ENCODE peak calls at places on chromosomes 16 and 17, in ten cellular contexts. One of them, this sample, is unnamed.

GRCh38 chr17:49496183-49496865 is 1.2 kb downstream of the NGFR start:
- DNase-seq in fibroblast of mammary gland: peak; percentile 30
- DNase-seq in PC-3: peak; percentile 54
- DNase-seq in dorsolateral prefrontal cortex: peak; percentile 62
- DNase-seq in right atrium auricular region: no peak
- DNase-seq in GM23338: peak; percentile 89
- DNase-seq in NB4: peak; percentile 68
- DNase-seq in AG10803: peak; percentile 34
- DNase-seq in cardiac fibroblast: peak; percentile 59
- DNase-seq in body of pancreas: peak; percentile 85
- DNase-seq in this sample: peak; percentile 91

GRCh38 chr16:82832861-82833260 is 206.1 kb downstream of the CDH13 start:
- DNase-seq in PC-3: no peak
- DNase-seq in AG10803: peak; percentile 90
- DNase-seq in fibroblast of mammary gland: peak; percentile 87
- DNase-seq in right atrium auricular region: no peak
- DNase-seq in cardiac fibroblast: peak; percentile 36
- DNase-seq in GM23338: no peak
- DNase-seq in NB4: no peak
- DNase-seq in body of pancreas: no peak
- DNase-seq in dorsolateral prefrontal cortex: no peak
- DNase-seq in this sample: no peak

GRCh38 chr16:55678061-55678935 is 22.5 kb downstream of the SLC6A2 start:
- DNase-seq in body of pancreas: no peak
- DNase-seq in fibroblast of mammary gland: peak; percentile 38
- DNase-seq in dorsolateral prefrontal cortex: peak; percentile 80
- DNase-seq in NB4: no peak
- DNase-seq in cardiac fibroblast: no peak
- DNase-seq in PC-3: no peak
- DNase-seq in right atrium auricular region: no peak
- DNase-seq in AG10803: no peak
- DNase-seq in GM23338: no peak
- DNase-seq in this sample: no peak

GRCh38 chr17:74008196-74008595 is 195.3 kb upstream of the RPL38 start:
- DNase-seq in cardiac fibroblast: no peak
- DNase-seq in dorsolateral prefrontal cortex: no peak
- DNase-seq in body of pancreas: no peak
- DNase-seq in fibroblast of mammary gland: peak; percentile 10
- DNase-seq in right atrium auricular region: no peak
- DNase-seq in PC-3: peak; percentile 36
- DNase-seq in NB4: peak; percentile 52
- DNase-seq in AG10803: no peak
- DNase-seq in GM23338: peak; percentile 82
- DNase-seq in this sample: no peak

GRCh38 chr17:36816214-36816613 is 121.1 kb upstream of the LHX1 start:
- DNase-seq in PC-3: no peak
- DNase-seq in GM23338: no peak
- DNase-seq in body of pancreas: no peak
- DNase-seq in AG10803: no peak
- DNase-seq in dorsolateral prefrontal cortex: no peak
- DNase-seq in right atrium auricular region: no peak
- DNase-seq in NB4: no peak
- DNase-seq in cardiac fibroblast: no peak
- DNase-seq in fibroblast of mammary gland: no peak
- DNase-seq in this sample: no peak

GRCh38 chr17:80905586-80906230 is 85.9 kb upstream of the CHMP6 start:
- DNase-seq in right atrium auricular region: no peak
- DNase-seq in cardiac fibroblast: no peak
- DNase-seq in PC-3: no peak
- DNase-seq in fibroblast of mammary gland: no peak
- DNase-seq in AG10803: no peak
- DNase-seq in NB4: no peak
- DNase-seq in body of pancreas: no peak
- DNase-seq in dorsolateral prefrontal cortex: no peak
- DNase-seq in GM23338: no peak
- DNase-seq in this sample: no peak

GRCh38 chr16:66814734-66815133 is 13.3 kb upstream of the TERB1 start:
- DNase-seq in cardiac fibroblast: no peak
- DNase-seq in fibroblast of mammary gland: no peak
- DNase-seq in right atrium auricular region: no peak
- DNase-seq in AG10803: no peak
- DNase-seq in GM23338: no peak
- DNase-seq in PC-3: no peak
- DNase-seq in body of pancreas: no peak
- DNase-seq in NB4: no peak
- DNase-seq in dorsolateral prefrontal cortex: no peak
- DNase-seq in this sample: no peak

GRCh38 chr17:10271004-10271620 is 72.7 kb upstream of the GAS7 start:
- DNase-seq in body of pancreas: no peak
- DNase-seq in GM23338: no peak
- DNase-seq in NB4: peak; percentile 68
- DNase-seq in right atrium auricular region: no peak
- DNase-seq in cardiac fibroblast: peak; percentile 83
- DNase-seq in dorsolateral prefrontal cortex: no peak
- DNase-seq in PC-3: no peak
- DNase-seq in fibroblast of mammary gland: peak; percentile 72
- DNase-seq in AG10803: peak; percentile 86
- DNase-seq in this sample: no peak

GRCh38 chr17:83174859-83175550 is 95.6 kb downstream of the METRNL start:
- DNase-seq in dorsolateral prefrontal cortex: peak; percentile 31
- DNase-seq in right atrium auricular region: peak; percentile 36
- DNase-seq in GM23338: no peak
- DNase-seq in fibroblast of mammary gland: no peak
- DNase-seq in AG10803: peak; percentile 44
- DNase-seq in NB4: no peak
- DNase-seq in cardiac fibroblast: no peak
- DNase-seq in body of pancreas: no peak
- DNase-seq in PC-3: no peak
- DNase-seq in this sample: peak; percentile 56

GRCh38 chr16:28999577-28999976 is 14.7 kb downstream of the LAT start:
- DNase-seq in right atrium auricular region: no peak
- DNase-seq in body of pancreas: no peak
- DNase-seq in GM23338: no peak
- DNase-seq in NB4: no peak
- DNase-seq in AG10803: no peak
- DNase-seq in fibroblast of mammary gland: no peak
- DNase-seq in dorsolateral prefrontal cortex: no peak
- DNase-seq in cardiac fibroblast: no peak
- DNase-seq in PC-3: no peak
- DNase-seq in this sample: no peak

GRCh38 chr17:32286518-32286900 is 20.9 kb downstream of the RHBDL3 start:
- DNase-seq in right atrium auricular region: no peak
- DNase-seq in GM23338: no peak
- DNase-seq in PC-3: no peak
- DNase-seq in AG10803: no peak
- DNase-seq in fibroblast of mammary gland: no peak
- DNase-seq in dorsolateral prefrontal cortex: no peak
- DNase-seq in body of pancreas: no peak
- DNase-seq in NB4: peak; percentile 39
- DNase-seq in cardiac fibroblast: no peak
- DNase-seq in this sample: no peak

GRCh38 chr16:49513040-49513439 is 139.4 kb downstream of the C16orf78 start:
- DNase-seq in PC-3: no peak
- DNase-seq in AG10803: no peak
- DNase-seq in right atrium auricular region: no peak
- DNase-seq in cardiac fibroblast: peak; percentile 11
- DNase-seq in NB4: peak; percentile 64
- DNase-seq in dorsolateral prefrontal cortex: no peak
- DNase-seq in GM23338: peak; percentile 66
- DNase-seq in body of pancreas: no peak
- DNase-seq in fibroblast of mammary gland: peak; percentile 4
- DNase-seq in this sample: no peak

GRCh38 chr17:22516861-22517636 is 824.7 kb downstream of the KCNJ18 start:
- DNase-seq in body of pancreas: no peak
- DNase-seq in cardiac fibroblast: no peak
- DNase-seq in fibroblast of mammary gland: no peak
- DNase-seq in GM23338: no peak
- DNase-seq in right atrium auricular region: no peak
- DNase-seq in AG10803: no peak
- DNase-seq in PC-3: no peak
- DNase-seq in dorsolateral prefrontal cortex: no peak
- DNase-seq in NB4: no peak
- DNase-seq in this sample: peak; percentile 83

DNA sequence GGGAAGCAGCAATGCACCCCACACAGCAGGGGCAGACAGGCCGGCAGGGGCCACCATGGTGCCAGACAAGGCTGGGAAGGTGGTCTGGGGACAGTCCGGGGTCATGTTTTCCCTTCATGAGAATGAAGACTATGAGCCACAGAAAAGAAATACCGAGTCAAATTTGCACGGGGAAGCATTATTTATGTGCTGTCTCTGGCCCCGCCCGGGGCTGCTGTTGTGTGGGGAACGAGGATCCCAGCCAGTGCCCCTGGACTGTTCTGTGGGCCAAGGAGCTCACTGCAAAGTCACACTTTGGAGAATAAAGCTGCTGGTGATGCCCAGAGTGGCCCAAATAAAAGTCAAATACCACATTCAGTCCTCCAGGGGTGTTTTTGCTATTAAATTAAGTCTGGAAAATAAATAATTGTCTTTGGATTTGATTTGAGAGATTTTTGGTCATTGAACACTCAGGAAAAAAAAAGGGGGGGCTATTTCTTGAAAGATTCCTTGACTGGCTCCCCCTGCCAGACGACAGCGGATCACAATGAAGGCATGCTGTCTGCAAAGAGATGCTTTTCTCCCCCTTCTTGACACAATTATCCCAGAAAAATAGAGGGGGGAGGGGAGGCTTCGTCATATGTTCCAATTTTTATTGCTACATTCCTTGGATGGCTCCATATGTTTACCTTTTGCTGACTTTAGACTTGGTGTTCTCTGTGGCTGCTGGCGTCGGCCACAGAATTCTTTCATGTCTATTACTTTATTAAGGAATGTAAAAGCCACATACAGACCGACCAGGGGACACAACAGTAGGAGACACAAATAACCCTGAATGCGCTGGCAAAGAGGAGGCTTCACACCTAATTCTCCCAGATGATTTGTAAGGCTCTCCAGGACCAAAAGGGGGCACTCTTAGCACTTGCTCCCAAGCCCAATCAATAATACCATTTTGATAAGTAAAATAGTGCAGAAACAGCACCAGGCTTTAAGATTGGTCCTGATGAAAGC is 27.1 kb upstream of the ANKFN1 start:
- DNase-seq in dorsolateral prefrontal cortex: no peak
- DNase-seq in PC-3: peak; percentile 39
- DNase-seq in AG10803: peak; percentile 85
- DNase-seq in NB4: peak; percentile 71
- DNase-seq in body of pancreas: peak; percentile 20
- DNase-seq in right atrium auricular region: no peak
- DNase-seq in cardiac fibroblast: peak; percentile 14
- DNase-seq in GM23338: peak; percentile 76
- DNase-seq in fibroblast of mammary gland: peak; percentile 93
- DNase-seq in this sample: no peak
- TF ChIP-seq CTCF in dorsolateral prefrontal cortex: no peak
- TF ChIP-seq CTCF in PC-3: peak; percentile 60
- TF ChIP-seq CTCF in AG10803: peak; percentile 80
- TF ChIP-seq CTCF in NB4: peak; percentile 58
- TF ChIP-seq CTCF in body of pancreas: peak; percentile 37
- TF ChIP-seq CTCF in right atrium auricular region: peak; percentile 53
- TF ChIP-seq CTCF in cardiac fibroblast: peak; percentile 43
- TF ChIP-seq CTCF in GM23338: peak; percentile 80
- TF ChIP-seq CTCF in fibroblast of mammary gland: peak; percentile 92
- TF ChIP-seq CTCF in this sample: peak; percentile 48

DNA sequence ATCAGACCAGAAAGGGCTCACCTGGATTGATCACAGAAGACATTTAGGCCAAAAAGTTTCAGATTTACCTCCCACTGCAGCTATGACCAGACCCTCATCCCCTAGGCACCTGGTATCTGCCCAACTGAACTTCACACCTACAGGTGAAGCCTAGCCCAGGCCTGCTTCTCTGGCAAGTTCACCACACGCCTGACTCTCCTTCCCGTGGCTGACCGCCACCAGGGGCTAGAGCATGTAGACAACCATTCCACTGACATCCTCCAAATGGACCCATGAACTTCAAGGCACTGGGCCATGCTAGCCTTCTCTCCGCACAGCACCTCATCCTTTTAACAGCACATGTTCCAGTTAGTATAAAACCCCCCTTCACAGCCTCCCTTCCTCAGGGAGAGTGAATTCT is 18.8 kb downstream of the ZCCHC14 start:
- DNase-seq in body of pancreas: no peak
- DNase-seq in dorsolateral prefrontal cortex: no peak
- DNase-seq in cardiac fibroblast: no peak
- DNase-seq in AG10803: no peak
- DNase-seq in NB4: no peak
- DNase-seq in right atrium auricular region: no peak
- DNase-seq in fibroblast of mammary gland: no peak
- DNase-seq in PC-3: no peak
- DNase-seq in GM23338: no peak
- DNase-seq in this sample: no peak
- TF ChIP-seq CTCF in body of pancreas: no peak
- TF ChIP-seq CTCF in dorsolateral prefrontal cortex: no peak
- TF ChIP-seq CTCF in cardiac fibroblast: no peak
- TF ChIP-seq CTCF in AG10803: no peak
- TF ChIP-seq CTCF in NB4: no peak
- TF ChIP-seq CTCF in right atrium auricular region: no peak
- TF ChIP-seq CTCF in fibroblast of mammary gland: no peak
- TF ChIP-seq CTCF in PC-3: no peak
- TF ChIP-seq CTCF in GM23338: no peak
- TF ChIP-seq CTCF in this sample: no peak

DNA sequence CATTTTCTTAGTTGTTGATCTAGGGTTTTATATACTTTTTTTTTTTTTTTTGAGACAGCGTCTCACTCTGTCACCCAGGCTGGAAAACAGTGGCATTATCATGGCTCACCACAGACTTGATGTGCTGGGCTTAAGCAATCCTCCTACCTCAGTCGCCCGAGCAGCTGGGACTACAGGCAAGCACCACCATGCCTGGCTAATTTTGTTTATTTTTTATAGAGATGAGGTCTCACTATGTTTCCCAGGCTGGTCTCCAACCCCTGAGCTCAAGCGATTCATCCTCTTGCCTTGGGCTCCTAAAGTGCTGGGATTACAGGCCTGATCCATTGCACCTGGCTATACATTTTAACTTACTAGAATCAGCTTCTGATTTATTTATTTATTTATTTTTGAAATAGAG is 34.2 kb upstream of the ATP2A3 start:
- DNase-seq in PC-3: no peak
- DNase-seq in NB4: no peak
- DNase-seq in body of pancreas: no peak
- DNase-seq in cardiac fibroblast: no peak
- DNase-seq in dorsolateral prefrontal cortex: no peak
- DNase-seq in GM23338: no peak
- DNase-seq in AG10803: no peak
- DNase-seq in fibroblast of mammary gland: no peak
- DNase-seq in right atrium auricular region: no peak
- DNase-seq in this sample: no peak
- TF ChIP-seq CTCF in PC-3: no peak
- TF ChIP-seq CTCF in NB4: no peak
- TF ChIP-seq CTCF in body of pancreas: no peak
- TF ChIP-seq CTCF in cardiac fibroblast: no peak
- TF ChIP-seq CTCF in dorsolateral prefrontal cortex: no peak
- TF ChIP-seq CTCF in GM23338: no peak
- TF ChIP-seq CTCF in AG10803: no peak
- TF ChIP-seq CTCF in fibroblast of mammary gland: no peak
- TF ChIP-seq CTCF in right atrium auricular region: no peak
- TF ChIP-seq CTCF in this sample: no peak

GRCh38 chr16:54284319-54284930 is 2.2 kb downstream of the IRX3 start:
- DNase-seq in PC-3: no peak
- DNase-seq in dorsolateral prefrontal cortex: no peak
- DNase-seq in body of pancreas: peak; percentile 45
- DNase-seq in GM23338: peak; percentile 53
- DNase-seq in right atrium auricular region: no peak
- DNase-seq in fibroblast of mammary gland: no peak
- DNase-seq in AG10803: peak; percentile 21
- DNase-seq in NB4: peak; percentile 80
- DNase-seq in cardiac fibroblast: no peak
- DNase-seq in this sample: no peak
- TF ChIP-seq CTCF in PC-3: no peak
- TF ChIP-seq CTCF in dorsolateral prefrontal cortex: no peak
- TF ChIP-seq CTCF in body of pancreas: no peak
- TF ChIP-seq CTCF in GM23338: no peak
- TF ChIP-seq CTCF in right atrium auricular region: no peak
- TF ChIP-seq CTCF in fibroblast of mammary gland: no peak
- TF ChIP-seq CTCF in AG10803: no peak
- TF ChIP-seq CTCF in NB4: no peak
- TF ChIP-seq CTCF in cardiac fibroblast: no peak
- TF ChIP-seq CTCF in this sample: no peak